ENCODE peak calls at places on chromosomes 7 and 10, in seven cellular contexts. J, F, G, U, A, R and E are unnamed samples.

GRCh38 chr10:43471929-43472720 is 35.2 kb downstream of the ZNF487 start:
- DNase-seq in U (no peak), R (no peak), G (no peak), A (no peak), F (no peak), J (no peak), E (no peak)

GRCh38 chr7:69982197-69982596 is 383.9 kb downstream of the AUTS2 start:
- DNase-seq in U (no peak), R (no peak), A (no peak), J (no peak), F (no peak), G (peak), E (no peak)

GRCh38 chr7:128882134-128882533 is 19.5 kb downstream of the ATP6V1F start:
- DNase-seq in U (no peak), A (no peak), F (no peak), J (no peak), G (no peak), R (no peak), E (peak)

GRCh38 chr7:98619450-98620321 is 2.6 kb downstream of the NPTX2 start:
- DNase-seq in A (no peak), J (no peak), U (no peak), G (no peak), F (no peak), R (no peak), E (peak)

GRCh38 chr7:97337849-97338248 is 220.4 kb downstream of the SDHAF3 start:
- DNase-seq in F (no peak), R (no peak), A (no peak), J (no peak), U (no peak), G (no peak), E (no peak)

GRCh38 chr10:11772575-11773288 is 30.6 kb downstream of the ECHDC3 start:
- DNase-seq in F (no peak), G (no peak), U (no peak), J (no peak), R (no peak), A (no peak), E (no peak)

GRCh38 chr10:42952358-42952757 is 124.5 kb upstream of the RET start:
- DNase-seq in R (peak), F (no peak), G (no peak), U (peak), A (no peak), J (peak), E (peak)

GRCh38 chr7:66844552-66845381 is 76.3 kb upstream of the TMEM248 start:
- DNase-seq in J (peak), A (peak), F (peak), U (peak), G (peak), R (peak), E (peak)

GRCh38 chr7:81693894-81694293 is 76.0 kb downstream of the HGF start:
- DNase-seq in A (no peak), R (no peak), G (no peak), J (no peak), F (no peak), U (no peak), E (no peak)

GRCh38 chr10:34960983-34961382 is 129.2 kb downstream of the CUL2 start:
- DNase-seq in J (no peak), F (no peak), R (no peak), A (peak), G (no peak), U (no peak), E (peak)

GRCh38 chr7:105352018-105352612 is 36.6 kb downstream of the SRPK2 start:
- DNase-seq in F (no peak), J (peak), A (no peak), R (peak), U (peak), G (peak), E (peak)

GRCh38 chr7:19110026-19110777 is 7.2 kb downstream of the TWIST1 start:
- DNase-seq in U (no peak), J (no peak), R (no peak), F (no peak), G (no peak), A (no peak), E (no peak)

GRCh38 chr7:44796034-44796503 is 412 bp upstream of the PPIA start:
- DNase-seq in A (no peak), U (no peak), G (no peak), F (no peak), J (no peak), R (no peak), E (no peak)

GRCh38 chr10:103659674-103660363 is 166.3 kb downstream of the NEURL1 start:
- DNase-seq in F (peak), R (peak), J (peak), U (peak), A (peak), G (peak), E (peak)

GRCh38 chr7:154505362-154505761 is 453.2 kb downstream of the DPP6 start:
- DNase-seq in A (no peak), G (no peak), J (no peak), F (no peak), R (no peak), U (no peak), E (no peak)

GRCh38 chr10:86941991-86942421 is 15.4 kb downstream of the MMRN2 start:
- DNase-seq in R (no peak), G (no peak), J (peak), U (no peak), A (no peak), F (no peak), E (no peak)

GRCh38 chr7:24455813-24456525 is 117.3 kb upstream of the PALS2 start:
- DNase-seq in R (no peak), J (no peak), U (no peak), A (no peak), G (no peak), F (no peak), E (no peak)

GRCh38 chr7:78037603-78038002 is 239.0 kb downstream of the PHTF2 start:
- DNase-seq in R (no peak), A (no peak), U (no peak), F (no peak), G (no peak), J (no peak), E (no peak)

GRCh38 chr7:75869776-75870379 is 9.0 kb upstream of the RHBDD2 start:
- DNase-seq in R (no peak), A (no peak), J (no peak), U (no peak), F (no peak), G (no peak), E (no peak)